ENCODE peak calls at places on chromosomes 13 and 19, in nine cellular contexts. T is NCI-H460; D is epithelial cell of esophagus; E is posterior cingulate gyrus; Z is stimulated activated CD8-positive, alpha-beta memory T cell treated with anti-CD3 and anti-CD28 coated beads, Interleukin-7, amount 100 ng/mL, for 1 hour; L is activated CD4-positive, alpha-beta T cell treated with anti-CD3 and anti-CD28 coated beads, Interleukin-2, amount 50 U/mL, for 4 hours; S is GM19239; R is iris pigment epithelial cell; O is AG08396. I is an unnamed sample.

GRCh38 chr19:534088-534487 is 2.5 kb downstream of the CDC34 start:
- DNase-seq in E (peak), R (no peak), D (no peak), L (no peak), S (no peak), Z (no peak), O (no peak), T (no peak), I (no peak)

GRCh38 chr19:5470264-5470671 is 15.1 kb downstream of the ZNRF4 start:
- DNase-seq in L (no peak), T (no peak), E (no peak), R (no peak), S (no peak), D (peak), O (no peak), Z (no peak), I (no peak)

GRCh38 chr19:13400296-13400695 is 106.0 kb downstream of the CACNA1A start:
- DNase-seq in Z (no peak), S (no peak), O (no peak), R (no peak), T (no peak), L (no peak), D (no peak), E (no peak), I (no peak)

GRCh38 chr19:39679056-39679790 is 23.5 kb downstream of the LGALS16 start:
- DNase-seq in D (no peak), O (no peak), E (no peak), S (peak), T (no peak), Z (no peak), L (peak), R (no peak), I (no peak)

GRCh38 chr19:23817519-23817918 is 58.8 kb upstream of the ZNF681 start:
- DNase-seq in O (no peak), T (no peak), R (peak), S (no peak), E (no peak), L (peak), D (peak), Z (no peak), I (peak)

GRCh38 chr13:93670858-93671257 is 444.3 kb downstream of the GPC6 start:
- DNase-seq in R (no peak), S (no peak), E (no peak), O (no peak), T (no peak), D (no peak), Z (no peak), L (no peak), I (no peak)

GRCh38 chr13:39952244-39953233 is 297.1 kb downstream of the COG6 start:
- DNase-seq in T (no peak), Z (no peak), R (peak), O (no peak), D (no peak), E (peak), S (no peak), L (no peak), I (peak)

GRCh38 chr19:36972594-36972993 is 56.5 kb downstream of the ZNF568 start:
- DNase-seq in D (no peak), L (no peak), O (no peak), S (no peak), E (peak), T (no peak), Z (no peak), R (no peak), I (no peak)

GRCh38 chr19:531009-531752 is 379 bp upstream of the CDC34 start:
- DNase-seq in D (peak), T (peak), E (peak), O (peak), Z (peak), L (peak), R (peak), S (peak), I (peak)

GRCh38 chr19:18699403-18700054 is 16.0 kb downstream of the CRTC1 start:
- DNase-seq in Z (no peak), E (peak), O (no peak), R (no peak), T (no peak), D (no peak), S (no peak), L (no peak), I (no peak)

GRCh38 chr19:23075031-23075733 is 41.6 kb upstream of the ZNF730 start:
- DNase-seq in L (no peak), R (peak), O (peak), Z (no peak), D (peak), S (no peak), T (no peak), E (peak), I (peak)

GRCh38 chr19:47615714-47616113 is 6.8 kb downstream of the BICRA start:
- DNase-seq in D (no peak), O (no peak), T (no peak), E (peak), R (no peak), Z (no peak), S (no peak), L (no peak), I (no peak)

GRCh38 chr19:12727745-12728433 is 4.2 kb upstream of the TNPO2 start:
- DNase-seq in L (no peak), O (no peak), R (no peak), T (no peak), D (peak), E (no peak), Z (no peak), S (no peak), I (no peak)

GRCh38 chr13:74204606-74205312 is 70.6 kb upstream of the KLF12 start:
- DNase-seq in T (no peak), L (no peak), Z (no peak), D (no peak), R (no peak), S (no peak), E (no peak), O (no peak), I (no peak)

GRCh38 chr13:84358601-84359000 is 476.3 kb upstream of the SLITRK1 start:
- DNase-seq in T (no peak), O (no peak), D (no peak), R (no peak), L (no peak), Z (no peak), S (no peak), E (no peak), I (no peak)

GRCh38 chr19:5354403-5354802 is 13.8 kb upstream of the PTPRS start:
- DNase-seq in R (no peak), S (no peak), D (no peak), T (no peak), L (no peak), O (no peak), E (no peak), Z (no peak), I (no peak)

GRCh38 chr19:22422220-22422619 is at the start of gene ZNF98:
- DNase-seq in D (no peak), O (no peak), S (no peak), L (no peak), T (no peak), R (peak), E (peak), Z (no peak), I (no peak)

GRCh38 chr19:46602392-46603194 is 1.5 kb downstream of the CALM3 start:
- DNase-seq in E (no peak), L (peak), Z (no peak), O (peak), S (no peak), D (no peak), R (no peak), T (no peak), I (no peak)

GRCh38 chr13:41859555-41859954 is 101.4 kb downstream of the VWA8 start:
- DNase-seq in R (no peak), Z (no peak), E (no peak), O (no peak), T (no peak), L (no peak), S (no peak), D (no peak), I (no peak)

GRCh38 chr13:30618938-30619289 is 1.2 kb downstream of the USPL1 start:
- DNase-seq in D (no peak), Z (no peak), R (no peak), L (no peak), E (no peak), S (no peak), O (no peak), T (no peak), I (peak)

GRCh38 chr19:10085641-10086031 is 481 bp upstream of the SHFL start:
- DNase-seq in E (no peak), R (no peak), O (no peak), L (no peak), D (no peak), T (no peak), Z (no peak), S (no peak), I (no peak)

GRCh38 chr13:103002279-103002678 is 63.9 kb downstream of the SLC10A2 start:
- DNase-seq in S (no peak), E (no peak), D (peak), O (no peak), T (no peak), R (no peak), L (no peak), Z (no peak), I (no peak)

GRCh38 chr19:48560095-48560530 is 8.1 kb downstream of the SULT2B1 start:
- DNase-seq in S (no peak), D (no peak), R (no peak), T (no peak), E (no peak), O (no peak), L (no peak), Z (no peak), I (peak)

GRCh38 chr19:2352121-2352520 is 7.9 kb upstream of the TMPRSS9 start:
- DNase-seq in Z (no peak), L (no peak), T (no peak), D (no peak), E (peak), S (no peak), O (no peak), R (no peak), I (no peak)

GRCh38 chr19:658916-659839 is 3.8 kb downstream of the RNF126 start:
- DNase-seq in D (peak), S (no peak), Z (no peak), T (no peak), R (no peak), O (peak), E (peak), L (peak), I (no peak)

GRCh38 chr19:18274303-18274775 is at the start of gene IQCN:
- DNase-seq in D (peak), R (peak), S (no peak), O (no peak), Z (no peak), E (no peak), T (no peak), L (no peak), I (peak)

GRCh38 chr19:18674616-18675015 is 8.9 kb upstream of the CRTC1 start:
- DNase-seq in L (no peak), S (no peak), O (no peak), E (peak), R (no peak), Z (no peak), D (no peak), T (no peak), I (no peak)

GRCh38 chr19:58543826-58544590 is at the start of gene TRIM28:
- DNase-seq in Z (peak), E (peak), T (peak), R (peak), D (peak), L (peak), O (peak), S (peak), I (peak)

GRCh38 chr19:54137913-54138776 is 583 bp downstream of the CNOT3 start:
- DNase-seq in E (no peak), D (no peak), Z (no peak), L (no peak), S (no peak), O (peak), R (peak), T (no peak), I (peak)

GRCh38 chr19:39438270-39438934 is 2.7 kb upstream of the RPS16 start:
- DNase-seq in D (peak), T (no peak), Z (no peak), E (no peak), O (no peak), L (no peak), R (peak), S (no peak), I (no peak)

GRCh38 chr19:3867971-3868769 is 668 bp downstream of the ZFR2 start:
- DNase-seq in S (no peak), T (no peak), O (no peak), Z (no peak), E (no peak), R (no peak), L (no peak), D (no peak), I (no peak)

GRCh38 chr13:105363747-105364177 is 1171.7 kb downstream of the EFNB2 start:
- DNase-seq in E (no peak), R (peak), O (no peak), Z (no peak), D (peak), S (no peak), L (no peak), T (no peak), I (peak)

GRCh38 chr13:112074139-112074710 is 7.3 kb downstream of the SOX1 start:
- DNase-seq in O (no peak), L (no peak), S (no peak), T (no peak), E (no peak), D (no peak), R (no peak), Z (no peak), I (no peak)

GRCh38 chr13:46297338-46297737 is 85.6 kb downstream of the LRRC63 start:
- DNase-seq in Z (no peak), R (peak), L (no peak), D (no peak), S (no peak), T (peak), E (no peak), O (no peak), I (no peak)

GRCh38 chr13:104256701-104257100 is 1190.5 kb upstream of the SLC10A2 start:
- DNase-seq in D (no peak), Z (no peak), T (no peak), E (no peak), R (no peak), L (no peak), O (no peak), S (no peak), I (no peak)